ENCODE peak calls at places on chromosomes 16 and 17, in five cellular contexts. One of them, this sample, is unnamed.

GRCh38 chr16:89923640-89924297 is 627 bp downstream of the TUBB3 start:
- DNase-seq in A549: no peak
- DNase-seq in BE2C: peak
- DNase-seq in fibroblast of lung: no peak
- DNase-seq in HFFc6: no peak
- DNase-seq in this sample: peak

GRCh38 chr17:3738562-3739295 is 15.0 kb downstream of the HASPIN start:
- DNase-seq in BE2C: no peak
- DNase-seq in fibroblast of lung: peak
- DNase-seq in A549: no peak
- DNase-seq in HFFc6: no peak
- DNase-seq in this sample: no peak

GRCh38 chr17:83194761-83195329 is 115.4 kb downstream of the METRNL start:
- DNase-seq in A549: no peak
- DNase-seq in HFFc6: no peak
- DNase-seq in fibroblast of lung: peak
- DNase-seq in BE2C: no peak
- DNase-seq in this sample: peak

GRCh38 chr17:4751925-4752324 is 12.2 kb upstream of the CXCL16 start:
- DNase-seq in fibroblast of lung: no peak
- DNase-seq in HFFc6: no peak
- DNase-seq in BE2C: no peak
- DNase-seq in A549: no peak
- DNase-seq in this sample: no peak

GRCh38 chr17:42097691-42098661 is at the start of gene ZNF385C:
- DNase-seq in HFFc6: no peak
- DNase-seq in BE2C: peak
- DNase-seq in fibroblast of lung: no peak
- DNase-seq in A549: no peak
- DNase-seq in this sample: peak

GRCh38 chr17:40069751-40070643 is 7.2 kb downstream of the THRA start:
- DNase-seq in fibroblast of lung: peak
- DNase-seq in A549: peak
- DNase-seq in HFFc6: peak
- DNase-seq in BE2C: peak
- DNase-seq in this sample: no peak

GRCh38 chr17:29687601-29688000 is 64.9 kb upstream of the CORO6 start:
- DNase-seq in A549: no peak
- DNase-seq in fibroblast of lung: no peak
- DNase-seq in BE2C: no peak
- DNase-seq in HFFc6: no peak
- DNase-seq in this sample: no peak

GRCh38 chr17:74531231-74531761 is at the start of gene CD300LB:
- DNase-seq in A549: no peak
- DNase-seq in BE2C: no peak
- DNase-seq in HFFc6: no peak
- DNase-seq in fibroblast of lung: no peak
- DNase-seq in this sample: no peak

GRCh38 chr17:45363498-45363897 is 46.7 kb upstream of the MAP3K14 start:
- DNase-seq in BE2C: no peak
- DNase-seq in fibroblast of lung: no peak
- DNase-seq in A549: no peak
- DNase-seq in HFFc6: no peak
- DNase-seq in this sample: no peak

GRCh38 chr16:28494141-28494851 is at the start of gene APOBR:
- DNase-seq in A549: no peak
- DNase-seq in BE2C: no peak
- DNase-seq in HFFc6: no peak
- DNase-seq in fibroblast of lung: no peak
- DNase-seq in this sample: no peak

GRCh38 chr16:11792404-11793260 is 4.4 kb downstream of the ZC3H7A start:
- DNase-seq in fibroblast of lung: no peak
- DNase-seq in BE2C: peak
- DNase-seq in A549: no peak
- DNase-seq in HFFc6: no peak
- DNase-seq in this sample: peak

GRCh38 chr17:27651411-27652345 is 20.7 kb downstream of the LGALS9 start:
- DNase-seq in BE2C: peak
- DNase-seq in fibroblast of lung: no peak
- DNase-seq in A549: no peak
- DNase-seq in HFFc6: peak
- DNase-seq in this sample: peak

GRCh38 chr16:79970551-79971236 is 370.2 kb upstream of the MAF start:
- DNase-seq in BE2C: no peak
- DNase-seq in HFFc6: no peak
- DNase-seq in A549: no peak
- DNase-seq in fibroblast of lung: peak
- DNase-seq in this sample: no peak

GRCh38 chr16:53282975-53283946 is 151.0 kb upstream of the RBL2 start:
- DNase-seq in fibroblast of lung: peak
- DNase-seq in A549: peak
- DNase-seq in HFFc6: peak
- DNase-seq in BE2C: no peak
- DNase-seq in this sample: no peak

GRCh38 chr17:41377546-41377945 is 4.6 kb downstream of the KRT34 start:
- DNase-seq in HFFc6: peak
- DNase-seq in BE2C: no peak
- DNase-seq in A549: no peak
- DNase-seq in fibroblast of lung: peak
- DNase-seq in this sample: no peak

GRCh38 chr17:2595200-2595599 is 1.7 kb downstream of the PAFAH1B1 start:
- DNase-seq in HFFc6: no peak
- DNase-seq in A549: no peak
- DNase-seq in fibroblast of lung: no peak
- DNase-seq in BE2C: no peak
- DNase-seq in this sample: no peak

GRCh38 chr17:1365445-1366039 is 34.5 kb downstream of the YWHAE start:
- DNase-seq in fibroblast of lung: peak
- DNase-seq in HFFc6: peak
- DNase-seq in BE2C: peak
- DNase-seq in A549: peak
- DNase-seq in this sample: peak

GRCh38 chr16:17947165-17947564 is 389.4 kb downstream of the NPIPA8 start:
- DNase-seq in A549: no peak
- DNase-seq in fibroblast of lung: no peak
- DNase-seq in BE2C: no peak
- DNase-seq in HFFc6: no peak
- DNase-seq in this sample: no peak

GRCh38 chr17:35449371-35449931 is 885 bp upstream of the SLFN13 start:
- DNase-seq in fibroblast of lung: peak
- DNase-seq in HFFc6: no peak
- DNase-seq in A549: no peak
- DNase-seq in BE2C: no peak
- DNase-seq in this sample: peak

GRCh38 chr16:82396509-82396908 is 226.5 kb upstream of the MPHOSPH6 start:
- DNase-seq in BE2C: no peak
- DNase-seq in A549: no peak
- DNase-seq in fibroblast of lung: no peak
- DNase-seq in HFFc6: no peak
- DNase-seq in this sample: no peak

GRCh38 chr16:9847146-9847545 is 335.1 kb downstream of the GRIN2A start:
- DNase-seq in A549: no peak
- DNase-seq in HFFc6: no peak
- DNase-seq in fibroblast of lung: peak
- DNase-seq in BE2C: no peak
- DNase-seq in this sample: no peak

GRCh38 chr17:10789694-10790271 is 14.1 kb downstream of the TMEM238L start:
- DNase-seq in HFFc6: no peak
- DNase-seq in A549: no peak
- DNase-seq in fibroblast of lung: no peak
- DNase-seq in BE2C: no peak
- DNase-seq in this sample: no peak

GRCh38 chr17:80426671-80427326 is 11.8 kb downstream of the ENDOV start:
- DNase-seq in BE2C: peak
- DNase-seq in fibroblast of lung: peak
- DNase-seq in A549: peak
- DNase-seq in HFFc6: peak
- DNase-seq in this sample: peak

GRCh38 chr17:4519361-4519788 is 20.7 kb downstream of the SPNS2 start:
- DNase-seq in A549: no peak
- DNase-seq in BE2C: no peak
- DNase-seq in HFFc6: no peak
- DNase-seq in fibroblast of lung: no peak
- DNase-seq in this sample: no peak

GRCh38 chr16:1793578-1794220 is at the start of gene IGFALS:
- DNase-seq in BE2C: no peak
- DNase-seq in fibroblast of lung: no peak
- DNase-seq in A549: no peak
- DNase-seq in HFFc6: no peak
- DNase-seq in this sample: no peak

GRCh38 chr17:16995930-16996329 is 24.0 kb upstream of the TNFRSF13B start:
- DNase-seq in A549: no peak
- DNase-seq in fibroblast of lung: no peak
- DNase-seq in BE2C: no peak
- DNase-seq in HFFc6: no peak
- DNase-seq in this sample: no peak

GRCh38 chr16:64751906-64752305 is 370.0 kb downstream of the CDH11 start:
- DNase-seq in A549: no peak
- DNase-seq in HFFc6: peak
- DNase-seq in fibroblast of lung: peak
- DNase-seq in BE2C: no peak
- DNase-seq in this sample: no peak

GRCh38 chr17:82050761-82051641 is 610 bp downstream of the RFNG start:
- DNase-seq in A549: no peak
- DNase-seq in fibroblast of lung: no peak
- DNase-seq in HFFc6: no peak
- DNase-seq in BE2C: no peak
- DNase-seq in this sample: no peak

GRCh38 chr16:31016018-31016417 is 5.6 kb upstream of the STX1B start:
- DNase-seq in BE2C: no peak
- DNase-seq in HFFc6: no peak
- DNase-seq in A549: no peak
- DNase-seq in fibroblast of lung: no peak
- DNase-seq in this sample: no peak
- TF ChIP-seq CTCF in BE2C: peak
- TF ChIP-seq CTCF in HFFc6: peak
- TF ChIP-seq CTCF in A549: peak
- TF ChIP-seq CTCF in fibroblast of lung: no peak
- TF ChIP-seq CTCF in this sample: no peak

GRCh38 chr17:19867654-19868395 is at the start of gene ULK2:
- DNase-seq in A549: peak
- DNase-seq in HFFc6: peak
- DNase-seq in BE2C: peak
- DNase-seq in fibroblast of lung: peak
- DNase-seq in this sample: peak
- TF ChIP-seq CTCF in A549: peak
- TF ChIP-seq CTCF in HFFc6: no peak
- TF ChIP-seq CTCF in BE2C: no peak
- TF ChIP-seq CTCF in fibroblast of lung: peak
- TF ChIP-seq CTCF in this sample: no peak

GRCh38 chr16:57148481-57148880 is 37.4 kb downstream of the PSME3IP1 start:
- DNase-seq in fibroblast of lung: no peak
- DNase-seq in BE2C: no peak
- DNase-seq in HFFc6: no peak
- DNase-seq in A549: no peak
- DNase-seq in this sample: no peak
- TF ChIP-seq CTCF in fibroblast of lung: no peak
- TF ChIP-seq CTCF in BE2C: no peak
- TF ChIP-seq CTCF in HFFc6: no peak
- TF ChIP-seq CTCF in A549: no peak
- TF ChIP-seq CTCF in this sample: no peak

GRCh38 chr16:22252317-22252716 is 44.9 kb upstream of the POLR3E start:
- DNase-seq in fibroblast of lung: no peak
- DNase-seq in BE2C: peak
- DNase-seq in A549: no peak
- DNase-seq in HFFc6: no peak
- DNase-seq in this sample: no peak
- TF ChIP-seq CTCF in fibroblast of lung: no peak
- TF ChIP-seq CTCF in BE2C: no peak
- TF ChIP-seq CTCF in A549: no peak
- TF ChIP-seq CTCF in HFFc6: no peak
- TF ChIP-seq CTCF in this sample: no peak

GRCh38 chr16:70380919-70381603 is 34.4 kb downstream of the DDX19A start:
- DNase-seq in A549: peak
- DNase-seq in HFFc6: peak
- DNase-seq in fibroblast of lung: peak
- DNase-seq in BE2C: peak
- DNase-seq in this sample: peak
- TF ChIP-seq CTCF in A549: peak
- TF ChIP-seq CTCF in HFFc6: peak
- TF ChIP-seq CTCF in fibroblast of lung: peak
- TF ChIP-seq CTCF in BE2C: peak
- TF ChIP-seq CTCF in this sample: no peak